ENCODE peak calls at places on chromosomes 16 and 17, in four cellular contexts. D is neural progenitor cell, U is mesothelial cell of epicardium, K is omental fat pad. I is an unnamed sample.

GRCh38 chr17:60902399-60902798 is 224.7 kb downstream of the BCAS3 start:
- DNase-seq in D (no peak), U (no peak), K (no peak), I (no peak)

GRCh38 chr17:57142925-57143324 is 57.9 kb downstream of the AKAP1 start:
- DNase-seq in D (no peak), U (no peak), K (no peak), I (no peak)

GRCh38 chr16:31714899-31715504 is 158.6 kb upstream of the ZNF267 start:
- DNase-seq in D (no peak), U (no peak), K (no peak), I (no peak)

GRCh38 chr16:70784692-70785317 is 16.2 kb downstream of the VAC14 start:
- DNase-seq in D (no peak), U (no peak), K (no peak), I (no peak)

GRCh38 chr16:52597772-52598483 is 51.0 kb upstream of the TOX3 start:
- DNase-seq in D (peak), U (no peak), K (no peak), I (no peak)

GRCh38 chr16:10162981-10163380 is 19.2 kb downstream of the GRIN2A start:
- DNase-seq in D (no peak), U (no peak), K (no peak), I (no peak)

GRCh38 chr17:10758062-10758461 is 28.2 kb upstream of the TMEM220 start:
- DNase-seq in D (no peak), U (no peak), K (no peak), I (no peak)

GRCh38 chr17:58193641-58194259 is 1.2 kb downstream of the EPX start:
- DNase-seq in D (no peak), U (no peak), K (no peak), I (no peak)

GRCh38 chr17:28472871-28473497 is 460 bp upstream of the SLC13A2 start:
- DNase-seq in D (no peak), U (no peak), K (no peak), I (no peak)

GRCh38 chr16:75244844-75245758 is 6.3 kb downstream of the BCAR1 start:
- DNase-seq in D (peak), U (no peak), K (no peak), I (no peak)

GRCh38 chr17:80793851-80794267 is 197.8 kb upstream of the CHMP6 start:
- DNase-seq in D (no peak), U (no peak), K (no peak), I (no peak)

GRCh38 chr17:8110456-8110804 is 7.9 kb downstream of the ALOXE3 start:
- DNase-seq in D (no peak), U (no peak), K (no peak), I (no peak)

GRCh38 chr16:57482845-57483545 is 3.3 kb downstream of the DOK4 start:
- DNase-seq in D (no peak), U (no peak), K (peak), I (no peak)

GRCh38 chr16:13390093-13390985 is 488.9 kb downstream of the SHISA9 start:
- DNase-seq in D (no peak), U (no peak), K (no peak), I (no peak)

GRCh38 chr17:28711723-28712036 is at the start of gene PROCA1:
- DNase-seq in D (no peak), U (no peak), K (no peak), I (no peak)

GRCh38 chr17:29241015-29241963 is 5.4 kb upstream of the CRYBA1 start:
- DNase-seq in D (peak), U (no peak), K (no peak), I (no peak)

GRCh38 chr16:65933703-65934102 is 432.8 kb upstream of the CDH5 start:
- DNase-seq in D (no peak), U (no peak), K (no peak), I (no peak)

GRCh38 chr17:21043296-21044232 is 753 bp upstream of the USP22 start:
- DNase-seq in D (peak), U (peak), K (peak), I (peak)

GRCh38 chr16:89140981-89141883 is 30.3 kb upstream of the CDH15 start:
- DNase-seq in D (no peak), U (no peak), K (no peak), I (no peak)

GRCh38 chr16:22313876-22314470 is 16.8 kb downstream of the POLR3E start:
- DNase-seq in D (no peak), U (no peak), K (no peak), I (no peak)

GRCh38 chr17:50532452-50533024 is at the start of gene EPN3:
- DNase-seq in D (peak), U (no peak), K (no peak), I (peak)

GRCh38 chr17:47699536-47699840 is 5.5 kb downstream of the TBKBP1 start:
- DNase-seq in D (no peak), U (no peak), K (no peak), I (no peak)

GRCh38 chr16:2460916-2461315 is 1.0 kb downstream of the TEDC2 start:
- DNase-seq in D (no peak), U (no peak), K (no peak), I (no peak)

GRCh38 chr17:9880582-9880999 is 24.5 kb downstream of the RCVRN start:
- DNase-seq in D (no peak), U (no peak), K (no peak), I (no peak)

GRCh38 chr17:30396129-30396528 is 17.4 kb downstream of the CPD start:
- DNase-seq in D (no peak), U (no peak), K (no peak), I (no peak)

GRCh38 chr17:58339775-58340622 is 11.4 kb upstream of the TSPOAP1 start:
- DNase-seq in D (no peak), U (no peak), K (no peak), I (no peak)

GRCh38 chr16:8397223-8397622 is 193.1 kb downstream of the TMEM114 start:
- DNase-seq in D (no peak), U (no peak), K (no peak), I (no peak)

GRCh38 chr17:55448681-55449080 is 27.0 kb upstream of the MMD start:
- DNase-seq in D (no peak), U (no peak), K (no peak), I (no peak)

GRCh38 chr16:81666102-81666501 is 113.0 kb upstream of the PLCG2 start:
- DNase-seq in D (no peak), U (no peak), K (no peak), I (no peak)

GRCh38 chr17:1875597-1875996 is 45.8 kb downstream of the RPA1 start:
- DNase-seq in D (no peak), U (no peak), K (no peak), I (no peak)

GRCh38 chr17:64038331-64039105 is 18.1 kb upstream of the ICAM2 start:
- DNase-seq in D (no peak), U (no peak), K (no peak), I (no peak)

GRCh38 chr17:64037180-64037579 is 16.7 kb upstream of the ICAM2 start:
- DNase-seq in D (no peak), U (no peak), K (no peak), I (no peak)

GRCh38 chr17:64039106-64039400 is 18.6 kb upstream of the ICAM2 start:
- DNase-seq in D (no peak), U (no peak), K (no peak), I (no peak)

GRCh38 chr17:64037802-64038201 is 17.4 kb upstream of the ICAM2 start:
- DNase-seq in D (no peak), U (no peak), K (no peak), I (no peak)

GRCh38 chr17:64036198-64036922 is 15.9 kb upstream of the ICAM2 start:
- DNase-seq in D (peak), U (no peak), K (no peak), I (no peak)
- TF ChIP-seq CTCF in D (peak), U (no peak), K (no peak), I (no peak)

GRCh38 chr16:660459-661183 is 7.3 kb upstream of the RHOT2 start:
- DNase-seq in D (peak), U (peak), K (peak), I (peak)
- TF ChIP-seq CTCF in D (peak), U (peak), K (no peak), I (peak)

GRCh38 chr16:4263504-4264436 is 9.1 kb downstream of the TFAP4 start:
- DNase-seq in D (peak), U (peak), K (no peak), I (no peak)
- TF ChIP-seq CTCF in D (no peak), U (no peak), K (no peak), I (no peak)

DNA sequence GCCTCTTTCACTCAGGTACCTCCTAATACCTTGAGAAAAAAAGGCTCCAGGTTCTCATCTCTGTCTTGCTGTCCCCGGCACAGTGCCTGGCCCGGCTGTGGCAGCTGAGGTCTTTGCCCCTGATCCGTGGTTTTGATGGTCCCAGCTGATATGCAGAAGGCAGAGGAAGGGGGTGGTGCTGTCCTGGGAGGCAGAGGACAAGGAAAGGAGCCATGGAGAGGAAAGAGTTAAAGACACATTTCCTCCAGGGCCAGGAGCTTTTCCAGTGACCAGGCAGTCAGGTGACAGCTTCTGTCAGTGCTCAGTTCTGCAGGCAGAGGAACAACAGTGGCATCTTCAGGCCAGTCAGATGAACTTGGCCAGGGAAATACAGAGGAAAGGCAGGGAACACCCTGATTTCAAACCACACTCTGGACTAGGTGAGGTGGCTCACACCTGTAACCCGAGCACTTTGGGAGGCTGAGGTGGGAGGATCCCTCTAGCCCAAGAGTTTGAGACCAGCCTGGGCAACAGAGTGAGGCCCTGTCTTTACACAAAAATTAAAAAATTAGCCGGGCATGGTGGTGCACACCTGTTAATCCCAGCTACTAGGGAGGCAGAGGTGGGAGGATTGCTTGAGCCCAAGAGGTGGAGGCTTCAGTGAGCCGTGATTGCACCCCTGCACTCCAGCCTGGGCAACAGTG is 3.3 kb upstream of the COG1 start:
- DNase-seq in D (peak), U (no peak), K (no peak), I (no peak)
- TF ChIP-seq CTCF in D (peak), U (no peak), K (no peak), I (peak)

I was measured in progenitor cell of endocrine pancreas.